ENCODE peak calls at places on chromosomes 12 and 14, in seven cellular contexts. Q is K562, M is GM12878, V is GM12892, I is IMR-90, A is right lobe of liver, K is heart left ventricle. C is an unnamed sample.

GRCh38 chr12:24066865-24067264 is 117.4 kb upstream of the SOX5 start:
- DNase-seq in A (no peak), M (no peak), Q (no peak), V (no peak), I (peak; percentile 77), K (no peak), C (no peak)

GRCh38 chr14:80764496-80764895 is 177.0 kb downstream of the CEP128 start:
- DNase-seq in V (no peak), Q (no peak), I (peak; percentile 34), M (no peak), K (no peak), A (no peak), C (no peak)

GRCh38 chr14:63535918-63536317 is 7.3 kb downstream of the PPP2R5E start:
- DNase-seq in A (no peak), Q (no peak), V (no peak), I (peak; percentile 55), M (no peak), K (no peak), C (no peak)

GRCh38 chr12:113049976-113050742 is 6.4 kb upstream of the DTX1 start:
- DNase-seq in K (no peak), V (no peak), M (no peak), Q (no peak), I (no peak), A (no peak), C (no peak)

GRCh38 chr14:75539562-75540478 is 17.6 kb downstream of the BATF start:
- DNase-seq in I (no peak), Q (peak; percentile 54), A (no peak), K (no peak), M (no peak), V (no peak), C (no peak)

GRCh38 chr12:96218989-96219678 is 25.0 kb downstream of the ELK3 start:
- DNase-seq in K (no peak), M (no peak), V (no peak), Q (no peak), A (no peak), I (no peak), C (no peak)

GRCh38 chr12:21502164-21502496 is 541 bp downstream of the GOLT1B start:
- DNase-seq in V (peak; percentile 2), K (peak; percentile 28), M (peak; percentile 1), Q (no peak), A (no peak), I (peak; percentile 34), C (peak; percentile 4)

GRCh38 chr14:51917186-51917585 is 56.8 kb downstream of the GNG2 start:
- DNase-seq in K (peak; percentile 35), M (no peak), A (no peak), V (no peak), Q (no peak), I (no peak), C (no peak)

GRCh38 chr12:19179986-19180385 is 50.5 kb downstream of the PLEKHA5 start:
- DNase-seq in A (no peak), V (no peak), I (no peak), Q (no peak), K (no peak), M (no peak), C (no peak)

GRCh38 chr12:2689879-2690278 is 104.9 kb upstream of the FKBP4 start:
- DNase-seq in A (no peak), I (no peak), V (no peak), M (no peak), Q (no peak), K (no peak), C (no peak)

DNA sequence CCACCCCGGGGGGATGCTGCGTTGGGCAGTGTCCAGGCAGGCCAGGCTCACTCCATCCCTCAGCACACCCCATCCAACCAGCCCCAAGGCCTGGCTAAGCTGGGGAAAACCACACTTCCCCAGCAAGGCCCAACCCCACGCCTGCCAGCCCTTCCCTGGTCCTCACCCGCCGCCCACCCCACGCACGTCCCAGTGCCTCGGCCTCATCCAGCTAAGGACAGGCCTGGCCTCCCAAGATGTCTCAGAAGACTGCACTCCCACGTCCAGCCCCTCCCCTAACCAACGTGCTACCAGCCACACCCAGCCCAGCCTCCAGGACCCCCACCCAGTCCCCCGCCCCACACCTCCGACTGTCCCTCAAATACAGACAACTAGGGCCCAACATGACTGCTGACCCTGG is 9.8 kb downstream of the JAG2 start:
- DNase-seq in M (no peak), K (no peak), Q (no peak), V (no peak), A (no peak), I (no peak), C (no peak)
- TF ChIP-seq POLR2A in M (no peak), K (no peak), Q (no peak), V (no peak), A (no peak), I (no peak), C (no peak)

GRCh38 chr12:79512068-79512467 is 178.7 kb downstream of the PAWR start:
- DNase-seq in Q (no peak), M (no peak), K (no peak), I (no peak), V (no peak), A (no peak), C (no peak)
- TF ChIP-seq POLR2A in Q (no peak), M (no peak), K (no peak), I (no peak), V (no peak), A (no peak), C (no peak)

DNA sequence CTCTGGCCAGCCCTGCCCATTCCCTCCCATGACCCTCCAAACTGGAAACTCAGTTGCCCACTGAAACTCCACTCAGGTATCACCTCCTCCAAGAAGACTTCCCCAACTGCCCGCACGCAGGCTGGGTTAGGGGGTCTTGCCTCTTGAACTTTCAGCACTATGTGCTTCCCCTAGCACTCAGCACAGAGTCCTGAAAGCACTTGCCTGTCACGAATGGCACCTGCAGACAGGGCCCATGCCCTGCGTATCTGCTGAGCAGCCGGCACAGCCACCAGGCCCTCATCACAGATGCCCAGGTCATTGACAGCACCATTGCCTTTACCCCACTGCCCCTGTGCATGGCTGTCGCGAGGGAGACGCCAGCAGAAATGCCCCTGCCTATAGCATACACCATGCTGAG is 11.2 kb downstream of the CCDC88C start:
- DNase-seq in V (no peak), Q (no peak), M (no peak), I (no peak), A (no peak), K (no peak), C (no peak)
- TF ChIP-seq POLR2A in V (no peak), Q (no peak), M (no peak), I (no peak), A (no peak), K (no peak), C (no peak)

GRCh38 chr14:65057704-65058103 is 44.6 kb downstream of the MAX start:
- DNase-seq in V (no peak), A (no peak), Q (no peak), M (no peak), K (no peak), I (no peak), C (no peak)

GRCh38 chr14:65052832-65053231 is 49.5 kb downstream of the MAX start:
- DNase-seq in I (no peak), V (no peak), A (no peak), M (no peak), Q (no peak), K (no peak), C (no peak)

DNA sequence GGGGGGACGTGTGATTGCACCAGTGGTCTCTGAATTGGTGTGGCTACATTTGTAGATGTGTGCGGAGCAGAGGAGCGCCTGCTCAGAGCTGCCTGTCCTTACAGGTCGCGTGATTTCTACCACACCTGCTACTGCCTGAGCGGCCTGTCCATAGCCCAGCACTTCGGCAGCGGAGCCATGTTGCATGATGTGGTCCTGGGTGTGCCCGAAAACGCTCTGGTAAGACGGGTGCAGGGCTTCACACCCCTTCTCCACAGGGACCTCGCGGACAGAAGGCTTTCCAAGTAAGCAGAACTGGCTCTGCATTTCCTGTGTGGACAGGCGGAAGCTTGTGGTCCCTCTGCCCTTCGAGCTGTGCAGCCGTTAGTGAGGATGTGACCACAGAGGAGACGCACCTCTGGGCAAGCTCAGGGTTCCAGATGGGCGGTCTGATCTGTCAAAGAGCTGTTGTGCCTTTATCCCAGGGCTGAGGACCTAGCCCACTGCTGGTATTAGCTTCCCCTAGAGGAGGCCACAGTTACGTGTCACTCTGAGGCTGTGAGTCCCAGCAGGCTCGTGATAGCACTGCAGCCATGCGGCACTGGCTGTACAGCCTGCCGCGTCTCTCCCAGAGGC is 47.7 kb downstream of the MAX start:
- DNase-seq in M (no peak), V (no peak), K (peak; percentile 57), A (no peak), Q (no peak), I (no peak), C (no peak)
- TF ChIP-seq POLR2A in M (no peak), V (no peak), K (no peak), A (no peak), Q (no peak), I (no peak), C (no peak)

DNA sequence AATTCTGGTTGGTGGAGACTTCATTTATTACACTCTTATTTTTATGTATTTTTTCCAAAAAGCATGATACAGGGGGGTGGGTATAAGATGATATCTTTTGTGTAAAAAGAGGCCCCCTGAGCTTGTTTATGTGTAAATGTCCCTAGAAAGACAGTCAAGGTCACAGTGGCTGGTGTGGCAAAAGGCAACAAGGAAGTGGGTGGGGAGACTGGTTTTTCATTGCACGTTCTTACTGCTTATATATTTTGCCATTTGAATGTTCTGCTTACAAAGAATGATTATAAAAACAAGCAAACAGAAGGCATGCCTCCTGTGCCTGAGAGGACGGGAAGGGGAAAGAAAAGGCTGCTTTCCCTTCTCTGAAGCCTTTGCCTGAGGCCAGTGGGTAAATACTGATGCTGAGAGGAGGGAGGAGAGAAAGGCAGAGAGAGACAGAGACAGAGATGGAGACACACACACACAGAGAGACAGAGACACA is 24.1 kb upstream of the ADIPOR2 start:
- DNase-seq in K (no peak), M (no peak), V (no peak), I (no peak), Q (no peak), A (no peak), C (no peak)
- TF ChIP-seq POLR2A in K (no peak), M (no peak), V (no peak), I (no peak), Q (no peak), A (peak; percentile 19), C (no peak)